ENCODE peak calls at places on chromosome 13, in six cellular contexts. One of them, this sample, is unnamed.

GRCh38 chr13:54563286-54563685 is 1534.7 kb downstream of the OLFM4 start:
- DNase-seq in astrocyte of the cerebellum: no peak
- DNase-seq in thoracic aorta: no peak
- DNase-seq in GM10248: no peak
- DNase-seq in astrocyte of the spinal cord: no peak
- DNase-seq in heart right ventricle: no peak
- DNase-seq in this sample: no peak

GRCh38 chr13:94632227-94632980 is 30.7 kb downstream of the GPR180 start:
- DNase-seq in astrocyte of the cerebellum: no peak
- DNase-seq in thoracic aorta: no peak
- DNase-seq in GM10248: no peak
- DNase-seq in astrocyte of the spinal cord: no peak
- DNase-seq in heart right ventricle: no peak
- DNase-seq in this sample: no peak

GRCh38 chr13:72151241-72151640 is 284.2 kb upstream of the DACH1 start:
- DNase-seq in astrocyte of the cerebellum: peak
- DNase-seq in thoracic aorta: no peak
- DNase-seq in GM10248: no peak
- DNase-seq in astrocyte of the spinal cord: peak
- DNase-seq in heart right ventricle: no peak
- DNase-seq in this sample: no peak

GRCh38 chr13:113923376-113924063 is 50.4 kb downstream of the C13orf46 start:
- DNase-seq in astrocyte of the cerebellum: no peak
- DNase-seq in thoracic aorta: no peak
- DNase-seq in GM10248: no peak
- DNase-seq in astrocyte of the spinal cord: no peak
- DNase-seq in heart right ventricle: no peak
- DNase-seq in this sample: no peak

GRCh38 chr13:25901460-25902376 is 150.1 kb downstream of the SHISA2 start:
- DNase-seq in astrocyte of the cerebellum: peak
- DNase-seq in thoracic aorta: no peak
- DNase-seq in GM10248: peak
- DNase-seq in astrocyte of the spinal cord: peak
- DNase-seq in heart right ventricle: no peak
- DNase-seq in this sample: peak

GRCh38 chr13:51033431-51034185 is 77.5 kb downstream of the C13orf42 start:
- DNase-seq in astrocyte of the cerebellum: no peak
- DNase-seq in thoracic aorta: no peak
- DNase-seq in GM10248: no peak
- DNase-seq in astrocyte of the spinal cord: no peak
- DNase-seq in heart right ventricle: no peak
- DNase-seq in this sample: no peak

GRCh38 chr13:45046445-45046844 is 57.1 kb downstream of the GPALPP1 start:
- DNase-seq in astrocyte of the cerebellum: no peak
- DNase-seq in thoracic aorta: no peak
- DNase-seq in GM10248: no peak
- DNase-seq in astrocyte of the spinal cord: no peak
- DNase-seq in heart right ventricle: no peak
- DNase-seq in this sample: no peak

GRCh38 chr13:110233181-110233641 is 73.7 kb downstream of the COL4A1 start:
- DNase-seq in astrocyte of the cerebellum: peak
- DNase-seq in thoracic aorta: peak
- DNase-seq in GM10248: no peak
- DNase-seq in astrocyte of the spinal cord: peak
- DNase-seq in heart right ventricle: peak
- DNase-seq in this sample: no peak

GRCh38 chr13:35994131-35994966 is 136.8 kb downstream of the DCLK1 start:
- DNase-seq in astrocyte of the cerebellum: peak
- DNase-seq in thoracic aorta: peak
- DNase-seq in GM10248: no peak
- DNase-seq in astrocyte of the spinal cord: peak
- DNase-seq in heart right ventricle: peak
- DNase-seq in this sample: no peak

GRCh38 chr13:21435231-21435630 is 23.9 kb downstream of the ZDHHC20 start:
- DNase-seq in astrocyte of the cerebellum: no peak
- DNase-seq in thoracic aorta: no peak
- DNase-seq in GM10248: no peak
- DNase-seq in astrocyte of the spinal cord: no peak
- DNase-seq in heart right ventricle: no peak
- DNase-seq in this sample: no peak

GRCh38 chr13:82654851-82655517 is 1227.3 kb downstream of the SLITRK1 start:
- DNase-seq in astrocyte of the cerebellum: peak
- DNase-seq in thoracic aorta: peak
- DNase-seq in GM10248: no peak
- DNase-seq in astrocyte of the spinal cord: peak
- DNase-seq in heart right ventricle: peak
- DNase-seq in this sample: no peak

GRCh38 chr13:42312817-42313431 is 41.0 kb downstream of the AKAP11 start:
- DNase-seq in astrocyte of the cerebellum: no peak
- DNase-seq in thoracic aorta: no peak
- DNase-seq in GM10248: no peak
- DNase-seq in astrocyte of the spinal cord: no peak
- DNase-seq in heart right ventricle: no peak
- DNase-seq in this sample: no peak

GRCh38 chr13:51534075-51534817 is 50.0 kb upstream of the WDFY2 start:
- DNase-seq in astrocyte of the cerebellum: no peak
- DNase-seq in thoracic aorta: no peak
- DNase-seq in GM10248: no peak
- DNase-seq in astrocyte of the spinal cord: no peak
- DNase-seq in heart right ventricle: peak
- DNase-seq in this sample: peak

GRCh38 chr13:106113796-106114195 is 421.7 kb downstream of the EFNB2 start:
- DNase-seq in astrocyte of the cerebellum: no peak
- DNase-seq in thoracic aorta: no peak
- DNase-seq in GM10248: no peak
- DNase-seq in astrocyte of the spinal cord: no peak
- DNase-seq in heart right ventricle: no peak
- DNase-seq in this sample: no peak

GRCh38 chr13:31234729-31235128 is 35.0 kb downstream of the B3GLCT start:
- DNase-seq in astrocyte of the cerebellum: no peak
- DNase-seq in thoracic aorta: no peak
- DNase-seq in GM10248: no peak
- DNase-seq in astrocyte of the spinal cord: no peak
- DNase-seq in heart right ventricle: no peak
- DNase-seq in this sample: no peak
- TF ChIP-seq CTCF in astrocyte of the cerebellum: peak
- TF ChIP-seq CTCF in thoracic aorta: no peak
- TF ChIP-seq CTCF in GM10248: no peak
- TF ChIP-seq CTCF in astrocyte of the spinal cord: peak
- TF ChIP-seq CTCF in heart right ventricle: peak
- TF ChIP-seq CTCF in this sample: no peak

DNA sequence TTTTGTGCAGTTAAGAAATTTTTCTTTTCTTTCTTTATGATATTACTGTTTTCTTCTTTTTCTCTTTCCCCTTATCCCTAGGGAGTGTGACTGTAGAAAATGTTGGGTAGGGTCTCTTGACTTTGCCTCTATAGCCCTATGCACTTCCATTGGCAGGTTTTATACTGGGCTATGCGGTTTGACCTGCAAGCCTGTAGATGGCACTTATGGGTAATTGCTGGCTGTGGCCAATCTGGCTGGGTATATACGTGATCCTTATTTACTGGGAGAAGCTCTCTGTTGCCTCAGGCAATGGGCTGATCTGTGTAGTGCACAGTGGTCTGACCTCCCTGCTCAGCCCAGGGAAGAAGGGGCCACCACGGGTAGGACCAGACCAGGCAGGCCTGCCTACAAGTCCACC is 78.8 kb downstream of the RAP2A start:
- DNase-seq in astrocyte of the cerebellum: no peak
- DNase-seq in thoracic aorta: no peak
- DNase-seq in GM10248: no peak
- DNase-seq in astrocyte of the spinal cord: no peak
- DNase-seq in heart right ventricle: no peak
- DNase-seq in this sample: no peak
- TF ChIP-seq CTCF in astrocyte of the cerebellum: no peak
- TF ChIP-seq CTCF in thoracic aorta: no peak
- TF ChIP-seq CTCF in GM10248: no peak
- TF ChIP-seq CTCF in astrocyte of the spinal cord: no peak
- TF ChIP-seq CTCF in heart right ventricle: no peak
- TF ChIP-seq CTCF in this sample: no peak

GRCh38 chr13:56755181-56755580 is 385.5 kb upstream of the PRR20A start:
- DNase-seq in astrocyte of the cerebellum: no peak
- DNase-seq in thoracic aorta: no peak
- DNase-seq in GM10248: no peak
- DNase-seq in astrocyte of the spinal cord: no peak
- DNase-seq in heart right ventricle: no peak
- DNase-seq in this sample: no peak
- TF ChIP-seq CTCF in astrocyte of the cerebellum: no peak
- TF ChIP-seq CTCF in thoracic aorta: no peak
- TF ChIP-seq CTCF in GM10248: no peak
- TF ChIP-seq CTCF in astrocyte of the spinal cord: no peak
- TF ChIP-seq CTCF in heart right ventricle: no peak
- TF ChIP-seq CTCF in this sample: no peak

DNA sequence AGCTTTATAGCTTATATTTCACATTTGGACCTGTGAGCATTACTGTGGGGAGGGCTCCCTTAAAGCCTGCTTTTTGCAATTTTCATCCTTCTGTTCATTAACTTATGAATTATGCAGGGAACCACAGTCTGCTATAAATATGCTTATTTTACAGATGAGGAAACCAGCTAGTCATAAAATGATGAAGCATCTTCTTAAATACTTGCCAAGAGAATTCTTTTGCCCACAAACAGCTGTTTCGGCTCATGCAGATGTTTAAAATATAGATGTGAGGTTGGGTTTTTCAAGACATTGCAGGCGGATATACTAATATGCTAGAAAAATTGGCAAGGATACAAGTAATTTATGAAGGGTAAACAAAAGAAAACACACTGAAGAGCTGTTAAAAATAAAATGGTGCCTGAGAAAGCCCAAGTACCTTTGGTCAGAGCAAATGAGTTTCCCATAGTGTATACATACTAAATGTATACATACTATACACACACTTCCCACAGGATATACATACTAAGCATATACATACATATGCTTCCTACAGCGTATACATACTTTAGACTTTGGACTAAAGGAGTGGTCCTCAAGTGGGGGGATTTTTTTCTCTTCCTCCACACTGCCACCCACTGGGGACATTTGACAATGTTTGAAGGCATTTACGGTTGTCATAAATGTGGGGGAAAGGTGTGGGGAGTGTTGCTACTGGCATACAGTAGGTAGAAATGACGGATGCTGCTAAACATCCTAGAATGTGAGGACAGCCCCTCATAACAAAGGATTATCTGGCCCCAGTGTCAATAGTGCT is 164.9 kb upstream of the CSNK1A1L start:
- DNase-seq in astrocyte of the cerebellum: no peak
- DNase-seq in thoracic aorta: no peak
- DNase-seq in GM10248: no peak
- DNase-seq in astrocyte of the spinal cord: no peak
- DNase-seq in heart right ventricle: no peak
- DNase-seq in this sample: no peak
- TF ChIP-seq CTCF in astrocyte of the cerebellum: no peak
- TF ChIP-seq CTCF in thoracic aorta: no peak
- TF ChIP-seq CTCF in GM10248: no peak
- TF ChIP-seq CTCF in astrocyte of the spinal cord: no peak
- TF ChIP-seq CTCF in heart right ventricle: no peak
- TF ChIP-seq CTCF in this sample: no peak

DNA sequence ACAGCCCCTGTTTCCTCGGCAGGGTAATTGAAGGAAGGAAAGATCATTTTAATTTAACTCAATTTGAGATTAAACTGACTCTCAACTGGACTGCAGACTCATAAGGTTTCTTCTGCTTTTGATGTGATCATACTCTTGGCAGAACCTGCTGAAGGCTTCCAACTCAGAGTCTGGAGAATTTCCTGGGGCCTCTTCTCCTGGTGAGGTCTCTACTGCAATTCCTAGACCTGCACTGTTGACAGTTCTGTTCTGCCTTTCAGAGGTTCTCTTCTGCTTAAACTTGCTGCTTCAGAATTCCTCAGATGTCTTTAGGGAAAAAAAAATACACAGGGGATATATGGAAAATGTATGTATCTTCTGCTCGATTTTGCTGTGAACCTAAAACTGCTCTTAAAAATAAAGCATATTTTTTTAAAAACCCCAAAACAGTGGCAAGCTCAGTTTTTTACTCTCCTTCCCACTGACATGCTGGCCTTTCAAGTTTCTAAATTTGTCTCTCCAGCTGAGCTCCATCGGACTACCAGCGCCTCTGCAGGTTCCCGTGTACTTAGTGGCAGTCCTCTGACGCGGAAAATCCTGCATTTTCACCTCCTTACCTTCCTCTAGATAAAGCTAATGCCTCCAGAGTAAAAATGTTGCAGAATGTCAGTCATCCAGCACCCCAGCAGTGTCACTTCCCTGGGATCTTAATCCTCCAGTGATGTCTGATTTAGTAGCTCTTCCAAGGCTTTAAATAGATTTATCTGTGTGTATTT is 733.5 kb upstream of the SGCG start:
- DNase-seq in astrocyte of the cerebellum: no peak
- DNase-seq in thoracic aorta: no peak
- DNase-seq in GM10248: no peak
- DNase-seq in astrocyte of the spinal cord: no peak
- DNase-seq in heart right ventricle: no peak
- DNase-seq in this sample: no peak
- TF ChIP-seq CTCF in astrocyte of the cerebellum: no peak
- TF ChIP-seq CTCF in thoracic aorta: no peak
- TF ChIP-seq CTCF in GM10248: no peak
- TF ChIP-seq CTCF in astrocyte of the spinal cord: no peak
- TF ChIP-seq CTCF in heart right ventricle: peak
- TF ChIP-seq CTCF in this sample: no peak

GRCh38 chr13:30804474-30804873 is 69.1 kb downstream of the ALOX5AP start:
- DNase-seq in astrocyte of the cerebellum: no peak
- DNase-seq in thoracic aorta: no peak
- DNase-seq in GM10248: no peak
- DNase-seq in astrocyte of the spinal cord: no peak
- DNase-seq in heart right ventricle: no peak
- DNase-seq in this sample: no peak
- TF ChIP-seq CTCF in astrocyte of the cerebellum: peak
- TF ChIP-seq CTCF in thoracic aorta: no peak
- TF ChIP-seq CTCF in GM10248: no peak
- TF ChIP-seq CTCF in astrocyte of the spinal cord: peak
- TF ChIP-seq CTCF in heart right ventricle: no peak
- TF ChIP-seq CTCF in this sample: no peak